ENCODE peak calls at places on chromosomes 12 and 14, in five cellular contexts. C is CD8-positive, alpha-beta T cell; D is fibroblast of lung; B is left ventricle myocardium inferior; S is transverse colon. Z is an unnamed sample. For H3K4me1, the result is how much of the 10 kb centered on the place peaks cover.

GRCh38 chr14:65159281-65160062 is 57.2 kb upstream of the MAX start:
- DNase-seq in C (no peak), D (no peak), B (no peak), S (no peak), Z (no peak)

GRCh38 chr14:24051789-24052655 is at the start of gene CARMIL3:
- DNase-seq in C (peak), D (peak), B (peak), S (peak), Z (no peak)

GRCh38 chr12:94230357-94230905 is 82.1 kb downstream of the PLXNC1 start:
- DNase-seq in C (no peak), D (peak), B (no peak), S (no peak), Z (no peak)

GRCh38 chr14:95290769-95291440 is 28.8 kb downstream of the CLMN start:
- DNase-seq in C (no peak), D (no peak), B (peak), S (peak), Z (no peak)

GRCh38 chr14:67816326-67817009 is at the start of gene ZFYVE26:
- DNase-seq in C (peak), D (peak), B (peak), S (peak), Z (peak)

GRCh38 chr12:121144416-121144914 is 11.8 kb downstream of the P2RX7 start:
- DNase-seq in C (no peak), D (peak), B (no peak), S (no peak), Z (no peak)

GRCh38 chr12:102601621-102602020 is 121.3 kb upstream of the IGF1 start:
- DNase-seq in C (no peak), D (no peak), B (no peak), S (no peak), Z (no peak)

GRCh38 chr14:100874051-100874410 is 29.5 kb downstream of the RTL1 start:
- DNase-seq in C (no peak), D (no peak), B (peak), S (no peak), Z (no peak)

GRCh38 chr14:78967111-78967809 is 797.1 kb downstream of the NRXN3 start:
- DNase-seq in C (no peak), D (no peak), B (no peak), S (no peak), Z (no peak)

GRCh38 chr12:74820324-74820723 is 282.7 kb downstream of the ATXN7L3B start:
- DNase-seq in C (no peak), D (no peak), B (no peak), S (no peak), Z (no peak)

GRCh38 chr14:100592972-100593371 is 5.8 kb upstream of the BEGAIN start:
- DNase-seq in C (no peak), D (no peak), B (no peak), S (no peak), Z (no peak)

GRCh38 chr12:108308432-108308831 is 30.7 kb downstream of the CMKLR1 start:
- DNase-seq in C (no peak), D (no peak), B (no peak), S (no peak), Z (no peak)

GRCh38 chr14:97319691-97320090 is 522.5 kb downstream of the VRK1 start:
- DNase-seq in C (no peak), D (no peak), B (no peak), S (no peak), Z (no peak)

GRCh38 chr12:109533487-109533740 is 39.9 kb downstream of the MMAB start:
- DNase-seq in C (no peak), D (no peak), B (no peak), S (no peak), Z (no peak)

GRCh38 chr12:9509464-9510166 is 98.1 kb downstream of the KLRB1 start:
- DNase-seq in C (no peak), D (peak), B (no peak), S (no peak), Z (no peak)

GRCh38 chr12:9960613-9961012 is 10.6 kb upstream of the CLEC12A start:
- DNase-seq in C (no peak), D (no peak), B (no peak), S (no peak), Z (no peak)

GRCh38 chr14:72924332-72924731 is 1.9 kb upstream of the DCAF4 start:
- DNase-seq in C (no peak), D (no peak), B (peak), S (no peak), Z (no peak)

GRCh38 chr14:22955702-22956575 is 951 bp downstream of the HAUS4 start:
- DNase-seq in C (no peak), D (peak), B (no peak), S (no peak), Z (no peak)

GRCh38 chr12:116892318-116892717 is 11.1 kb upstream of the HRK start:
- DNase-seq in C (no peak), D (no peak), B (no peak), S (no peak), Z (no peak)

GRCh38 chr12:93790472-93791152 is 113.4 kb downstream of the CRADD start:
- DNase-seq in C (no peak), D (peak), B (no peak), S (no peak), Z (no peak)

GRCh38 chr12:12265571-12266388 is 1.1 kb downstream of the LRP6 start:
- DNase-seq in C (no peak), D (peak), B (no peak), S (no peak), Z (no peak)

GRCh38 chr12:107330901-107331431 is 237.6 kb upstream of the CRY1 start:
- DNase-seq in C (peak), D (no peak), B (no peak), S (no peak), Z (no peak)

GRCh38 chr12:55446334-55446733 is 2.5 kb downstream of the OR6C2 start:
- DNase-seq in C (no peak), D (no peak), B (no peak), S (no peak), Z (no peak)

GRCh38 chr14:68774771-68775613 is 17.9 kb downstream of the ZFP36L1 start:
- DNase-seq in C (no peak), D (no peak), B (no peak), S (no peak), Z (no peak)

GRCh38 chr14:90812109-90812508 is 4.1 kb downstream of the TTC7B start:
- DNase-seq in C (no peak), D (no peak), B (no peak), S (no peak), Z (no peak)

GRCh38 chr14:90808759-90809529 is 7.3 kb downstream of the TTC7B start:
- DNase-seq in C (no peak), D (no peak), B (no peak), S (no peak), Z (no peak)

GRCh38 chr14:90810808-90811207 is 5.4 kb downstream of the TTC7B start:
- DNase-seq in C (no peak), D (no peak), B (no peak), S (no peak), Z (no peak)

GRCh38 chr14:90811641-90812040 is 4.6 kb downstream of the TTC7B start:
- DNase-seq in C (no peak), D (no peak), B (no peak), S (no peak), Z (no peak)

DNA sequence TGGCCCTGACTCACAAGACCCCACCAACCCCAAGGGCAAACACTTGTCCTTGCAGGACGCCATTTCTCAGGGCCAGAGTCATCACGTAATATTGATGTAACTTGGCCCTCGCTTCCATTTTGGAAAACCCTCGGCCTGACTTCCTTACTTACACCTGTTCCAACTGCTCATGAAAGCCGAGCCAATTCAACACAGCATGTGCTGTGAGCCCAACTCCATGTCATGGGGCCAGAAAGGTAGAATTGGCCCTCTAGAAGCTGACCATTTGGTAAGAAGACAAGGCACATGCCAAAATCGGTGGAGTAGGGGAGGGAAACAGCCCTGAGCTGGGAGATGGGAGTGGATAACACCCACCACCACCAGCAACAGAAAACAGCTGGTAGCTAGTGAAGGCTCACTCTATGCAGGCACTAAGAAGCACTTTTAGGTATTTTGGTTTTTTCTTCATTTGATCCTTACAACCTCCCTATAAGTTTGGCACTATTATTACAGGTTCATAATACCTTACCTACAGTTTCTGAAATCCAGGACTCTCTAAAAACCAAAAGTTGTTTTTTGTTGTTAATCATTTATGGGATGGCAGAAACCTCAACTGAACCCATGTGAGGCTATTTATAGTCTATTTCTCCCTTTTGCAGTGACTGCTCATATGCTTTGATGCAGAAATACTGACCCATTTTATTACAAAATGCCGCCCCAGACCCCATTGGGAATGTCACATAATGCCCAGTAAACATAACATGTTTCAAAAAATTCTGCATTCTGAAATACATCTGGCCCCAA is 6.5 kb downstream of the TTC7B start:
- DNase-seq in C (no peak), D (no peak), B (no peak), S (no peak), Z (no peak)
- H3K4me1 ChIP-seq in C (under half), D (under half), B (half or more), S (under half), Z (under half)

GRCh38 chr12:15152456-15152855 is 68.8 kb downstream of the RERG start:
- DNase-seq in C (no peak), D (peak), B (no peak), S (no peak), Z (no peak)
- TF ChIP-seq CTCF in C (no peak), D (peak), B (peak), S (no peak), Z (peak)

DNA sequence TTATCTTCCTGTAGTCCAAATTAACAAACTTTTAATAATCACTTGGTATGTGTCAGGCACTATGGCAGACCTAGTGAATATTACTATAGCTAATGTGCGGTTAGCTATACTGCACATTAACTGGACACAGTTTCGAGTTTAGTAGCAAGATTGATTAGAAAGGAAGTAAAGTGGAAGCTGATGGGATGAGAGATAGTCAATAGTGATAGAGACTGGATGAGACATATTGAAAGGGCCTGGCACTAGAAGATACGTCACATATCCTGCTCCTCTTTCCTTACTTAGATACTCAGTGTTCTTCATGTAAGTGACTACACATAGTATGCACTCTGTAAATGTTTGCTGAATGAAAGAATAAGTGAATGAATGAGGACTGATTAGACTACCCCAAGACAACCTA is 5.5 kb downstream of the TBK1 start:
- DNase-seq in C (no peak), D (no peak), B (no peak), S (no peak), Z (no peak)
- H3K4me1 ChIP-seq in C (under half), D (under half), B (half or more), S (under half), Z (under half)

GRCh38 chr12:81327458-81327857 is 249.6 kb downstream of the ACSS3 start:
- DNase-seq in C (no peak), D (no peak), B (no peak), S (no peak), Z (no peak)
- TF ChIP-seq CTCF in C (no peak), D (no peak), B (no peak), S (no peak), Z (no peak)

DNA sequence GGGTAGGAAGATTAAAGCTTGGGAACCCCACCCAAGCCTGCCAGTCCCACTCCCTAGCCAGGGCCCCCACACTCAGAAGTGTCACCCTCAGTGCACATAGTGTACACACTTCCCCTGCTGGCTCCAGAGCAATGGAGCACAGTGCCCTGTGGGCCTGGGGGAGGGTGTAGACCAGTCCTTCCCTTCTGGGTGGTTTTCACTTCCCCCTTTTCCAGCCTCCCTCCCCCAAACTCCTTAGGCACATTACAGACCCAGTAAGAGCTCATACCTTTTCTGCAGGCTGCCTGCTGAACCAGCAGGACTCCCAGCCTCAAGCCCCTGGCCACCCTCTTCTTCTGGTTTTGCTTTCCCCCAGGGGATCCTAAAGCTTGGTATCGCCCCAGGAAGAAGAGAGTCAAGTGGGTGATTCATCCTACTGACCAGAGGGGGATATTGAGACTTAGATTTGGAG is at the start of gene ZNF385A:
- DNase-seq in C (no peak), D (no peak), B (peak), S (no peak), Z (no peak)
- H3K4me1 ChIP-seq in C (under half), D (under half), B (under half), S (under half), Z (under half)

DNA sequence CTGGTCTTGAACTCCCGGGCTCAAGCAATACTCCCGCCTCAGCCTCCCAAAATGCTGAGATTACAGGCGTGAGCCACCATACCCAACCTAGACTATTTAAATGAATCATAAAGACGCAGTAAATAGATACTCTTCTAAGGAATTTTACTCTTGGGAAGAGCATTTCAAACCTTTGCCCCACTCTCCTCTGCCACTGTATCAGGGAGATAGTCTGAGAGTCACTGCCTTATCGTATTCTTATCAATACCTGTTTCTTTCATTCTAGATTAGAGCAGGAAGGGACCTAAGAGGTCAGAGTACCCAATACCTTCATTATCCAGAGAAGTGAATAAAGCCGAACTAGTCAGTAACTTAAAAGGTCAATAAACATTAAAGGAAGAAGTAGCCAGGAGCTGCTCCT is 15.8 kb downstream of the GXYLT1 start:
- DNase-seq in C (no peak), D (no peak), B (no peak), S (no peak), Z (no peak)
- TF ChIP-seq CTCF in C (no peak), D (no peak), B (no peak), S (no peak), Z (no peak)

DNA sequence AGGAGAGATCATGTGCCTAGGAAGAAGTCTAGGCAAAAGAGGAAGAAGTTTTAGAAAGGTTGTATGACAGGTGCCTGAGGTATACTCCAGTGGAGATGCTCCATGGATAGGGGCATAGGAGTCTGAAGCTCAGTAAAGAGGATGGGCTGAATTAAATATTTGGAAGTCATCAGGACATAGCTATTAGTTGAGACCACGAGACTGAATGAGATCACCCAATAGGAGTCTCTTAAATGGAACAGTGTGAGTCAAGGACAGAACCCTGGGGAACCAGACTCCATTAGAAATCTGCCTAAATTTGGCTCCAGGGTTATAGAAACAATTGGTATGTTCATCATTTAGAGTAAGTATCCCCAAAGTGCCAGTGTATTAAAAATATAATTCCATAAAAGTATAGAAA is 172.6 kb downstream of the PRKCH start:
- DNase-seq in C (no peak), D (no peak), B (no peak), S (no peak), Z (no peak)
- H3K4me1 ChIP-seq in C (under half), D (under half), B (half or more), S (under half), Z (under half)

DNA sequence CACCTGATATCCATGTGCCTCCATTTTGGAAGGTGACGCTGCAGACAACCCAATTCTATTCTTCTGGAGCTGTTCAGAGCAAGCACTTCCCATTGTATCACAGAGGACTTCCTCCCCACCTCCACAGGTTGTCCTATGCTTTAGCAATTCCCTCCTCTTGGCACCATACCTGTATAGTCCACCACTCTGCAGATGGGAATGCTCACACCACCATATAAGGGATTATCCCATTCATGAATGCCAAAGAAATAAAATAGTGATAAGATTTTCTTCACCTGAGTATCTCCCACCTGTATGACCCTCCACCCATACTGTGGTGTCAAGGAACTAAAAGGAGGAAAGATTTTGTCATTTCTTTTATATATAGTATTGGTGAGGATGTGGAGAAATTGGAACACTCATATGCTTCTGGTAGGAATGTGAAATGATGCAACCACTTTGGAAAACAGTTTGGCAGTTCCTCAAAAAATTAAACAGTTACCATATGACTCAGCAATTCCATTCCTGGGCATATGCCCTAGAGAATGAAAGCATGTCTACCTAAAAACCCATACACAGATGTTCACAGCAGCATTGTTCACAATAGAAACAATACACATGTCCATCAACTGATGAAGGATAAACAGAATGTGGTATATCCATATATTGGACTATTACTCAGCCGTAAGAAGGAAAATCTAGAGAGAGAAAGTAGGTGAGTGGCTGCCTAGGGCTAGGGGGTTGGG is 75.2 kb downstream of the FIGNL2 start:
- DNase-seq in C (no peak), D (peak), B (no peak), S (no peak), Z (no peak)
- TF ChIP-seq CTCF in C (no peak), D (no peak), B (no peak), S (no peak), Z (no peak)

Z was measured in esophagus squamous epithelium.